ENCODE peak calls at places on chromosomes 12 and 14, in six cellular contexts. D is stimulated activated naive B cell treated with anti-CD40 and anti-IgM and Interleukin-4, amounts not matched to agents 10 μg/mL and 1 μg/mL and 100 μg/mL, for 72 hours; Z is lower lobe of right lung; O is cardiac muscle cell; U is CD4-positive, alpha-beta memory T cell; V is hepatic stellate cell. E is an unnamed sample.

GRCh38 chr12:95551913-95552516 is 739 bp upstream of the USP44 start:
- DNase-seq in D (no peak), Z (no peak), O (no peak), U (peak), V (no peak), E (peak)

GRCh38 chr12:58314610-58315009 is 373.2 kb downstream of the ATP23 start:
- DNase-seq in D (no peak), Z (no peak), O (peak), U (no peak), V (peak), E (no peak)

GRCh38 chr12:32558941-32559340 is 120.2 kb upstream of the DNM1L start:
- DNase-seq in D (no peak), Z (no peak), O (no peak), U (no peak), V (peak), E (no peak)

GRCh38 chr14:105881021-105881930 is 354.9 kb downstream of the TMEM121 start:
- DNase-seq in D (no peak), Z (peak), O (no peak), U (no peak), V (no peak), E (peak)

GRCh38 chr12:8077207-8077606 is 4.9 kb upstream of the NECAP1 start:
- DNase-seq in D (no peak), Z (no peak), O (no peak), U (no peak), V (no peak), E (no peak)

GRCh38 chr12:12724421-12725085 is 7.4 kb downstream of the CDKN1B start:
- DNase-seq in D (peak), Z (no peak), O (peak), U (no peak), V (peak), E (no peak)

GRCh38 chr12:53736602-53737493 is 9.6 kb upstream of the CALCOCO1 start:
- DNase-seq in D (no peak), Z (no peak), O (no peak), U (no peak), V (no peak), E (no peak)

GRCh38 chr14:75301666-75302325 is 23.2 kb downstream of the FOS start:
- DNase-seq in D (no peak), Z (peak), O (peak), U (no peak), V (no peak), E (no peak)

GRCh38 chr12:27343255-27344000 is 10.8 kb downstream of the BMAL2 start:
- DNase-seq in D (no peak), Z (no peak), O (peak), U (no peak), V (peak), E (no peak)

GRCh38 chr12:89357297-89357730 is 5.0 kb upstream of the DUSP6 start:
- DNase-seq in D (no peak), Z (no peak), O (no peak), U (no peak), V (no peak), E (no peak)

GRCh38 chr12:52524898-52525591 is 4.9 kb upstream of the KRT5 start:
- DNase-seq in D (no peak), Z (no peak), O (no peak), U (no peak), V (no peak), E (no peak)

GRCh38 chr12:64452559-64453329 is 824 bp downstream of the TBK1 start:
- DNase-seq in D (no peak), Z (no peak), O (peak), U (peak), V (peak), E (no peak)

GRCh38 chr14:70392676-70393075 is 24.2 kb downstream of the SYNJ2BP start:
- DNase-seq in D (no peak), Z (no peak), O (no peak), U (no peak), V (no peak), E (no peak)

GRCh38 chr12:26918321-26919215 is 19.2 kb downstream of the INTS13 start:
- DNase-seq in D (no peak), Z (no peak), O (peak), U (no peak), V (no peak), E (no peak)

GRCh38 chr14:71652368-71652767 is 279.9 kb upstream of the RGS6 start:
- DNase-seq in D (no peak), Z (no peak), O (no peak), U (no peak), V (no peak), E (no peak)

E was measured in CD8-positive, alpha-beta memory T cell.